ENCODE peak calls at places on chromosomes 16 and 17, in ten cellular contexts. R is upper lobe of right lung; Y is body of pancreas; O is CD8-positive, alpha-beta memory T cell; S is GM23248; U is Caco-2; I is pancreas; A is neural progenitor cell; T is breast epithelium; Z is endodermal cell. D is an unnamed sample. For H3K36me3, the result is how much of the 10 kb centered on the place peaks cover.

GRCh38 chr17:31492880-31493655 is 101.6 kb downstream of the RAB11FIP4 start:
- DNase-seq in R (peak), Y (no peak), O (peak), S (peak), U (no peak), I (peak), A (no peak), T (no peak), Z (no peak), D (no peak)

GRCh38 chr17:64573214-64573613 is 66.4 kb downstream of the CEP95 start:
- DNase-seq in R (no peak), Y (no peak), O (no peak), S (peak), U (no peak), I (no peak), A (no peak), T (no peak), Z (no peak), D (no peak)

GRCh38 chr16:23587726-23588125 is 8.4 kb downstream of the NDUFAB1 start:
- DNase-seq in R (no peak), Y (no peak), O (no peak), S (peak), U (no peak), I (no peak), A (no peak), T (no peak), Z (no peak), D (peak)

GRCh38 chr17:62916684-62917571 is 49.1 kb upstream of the TANC2 start:
- DNase-seq in R (no peak), Y (no peak), O (no peak), S (no peak), U (no peak), I (no peak), A (no peak), T (no peak), Z (peak), D (no peak)

GRCh38 chr17:16433514-16433913 is 18.1 kb downstream of the TRPV2 start:
- DNase-seq in R (no peak), Y (no peak), O (no peak), S (no peak), U (no peak), I (no peak), A (no peak), T (no peak), Z (peak), D (no peak)

GRCh38 chr16:23072769-23073549 is 76.3 kb downstream of the USP31 start:
- DNase-seq in R (no peak), Y (no peak), O (no peak), S (peak), U (no peak), I (no peak), A (peak), T (no peak), Z (no peak), D (no peak)

GRCh38 chr17:29243792-29244191 is 2.9 kb upstream of the CRYBA1 start:
- DNase-seq in R (no peak), Y (no peak), O (no peak), S (peak), U (no peak), I (no peak), A (peak), T (no peak), Z (peak), D (peak)

GRCh38 chr17:10089221-10089799 is 109.1 kb downstream of the GAS7 start:
- DNase-seq in R (no peak), Y (no peak), O (no peak), S (no peak), U (no peak), I (no peak), A (no peak), T (no peak), Z (no peak), D (no peak)

GRCh38 chr17:31857920-31858646 is 961 bp downstream of the COPRS start:
- DNase-seq in R (no peak), Y (no peak), O (no peak), S (peak), U (no peak), I (no peak), A (no peak), T (no peak), Z (peak), D (no peak)

GRCh38 chr16:85206472-85207356 is 94.4 kb upstream of the CIBAR2 start:
- DNase-seq in R (peak), Y (peak), O (no peak), S (peak), U (no peak), I (peak), A (peak), T (no peak), Z (peak), D (no peak)

GRCh38 chr16:8966781-8967436 is 3.2 kb upstream of the USP7 start:
- DNase-seq in R (no peak), Y (no peak), O (no peak), S (no peak), U (no peak), I (no peak), A (no peak), T (no peak), Z (peak), D (peak)

GRCh38 chr17:61331886-61332285 is 67.8 kb upstream of the TBX2 start:
- DNase-seq in R (no peak), Y (no peak), O (no peak), S (no peak), U (no peak), I (no peak), A (no peak), T (no peak), Z (no peak), D (no peak)

GRCh38 chr16:30942421-30942796 is 6.5 kb upstream of the ORAI3 start:
- DNase-seq in R (no peak), Y (no peak), O (no peak), S (no peak), U (no peak), I (no peak), A (no peak), T (no peak), Z (peak), D (no peak)

GRCh38 chr17:32458367-32458766 is 14.1 kb downstream of the PSMD11 start:
- DNase-seq in R (no peak), Y (no peak), O (no peak), S (no peak), U (no peak), I (no peak), A (no peak), T (no peak), Z (no peak), D (no peak)

GRCh38 chr16:54425681-54426549 is 139.3 kb upstream of the IRX3 start:
- DNase-seq in R (no peak), Y (no peak), O (no peak), S (no peak), U (no peak), I (no peak), A (no peak), T (no peak), Z (peak), D (no peak)

GRCh38 chr17:51435171-51435552 is 174.8 kb downstream of the UTP18 start:
- DNase-seq in R (no peak), Y (no peak), O (no peak), S (no peak), U (no peak), I (no peak), A (no peak), T (no peak), Z (no peak), D (no peak)

GRCh38 chr16:27483624-27484023 is 66.1 kb downstream of the GTF3C1 start:
- DNase-seq in R (no peak), Y (no peak), O (no peak), S (no peak), U (no peak), I (no peak), A (no peak), T (no peak), Z (no peak), D (no peak)

GRCh38 chr17:17109231-17109630 is 67.0 kb downstream of the MPRIP start:
- DNase-seq in R (no peak), Y (no peak), O (peak), S (no peak), U (no peak), I (no peak), A (no peak), T (no peak), Z (no peak), D (no peak)

GRCh38 chr16:19283637-19284036 is 1.9 kb upstream of the CLEC19A start:
- DNase-seq in R (no peak), Y (no peak), O (no peak), S (no peak), U (no peak), I (no peak), A (no peak), T (no peak), Z (no peak), D (peak)

GRCh38 chr16:57258226-57258909 is 13.3 kb downstream of the ARL2BP start:
- DNase-seq in R (peak), Y (peak), O (no peak), S (no peak), U (peak), I (no peak), A (no peak), T (no peak), Z (no peak), D (no peak)

GRCh38 chr16:57257455-57258070 is 12.5 kb downstream of the ARL2BP start:
- DNase-seq in R (peak), Y (peak), O (no peak), S (no peak), U (peak), I (no peak), A (no peak), T (no peak), Z (no peak), D (no peak)

GRCh38 chr16:57256601-57257395 is 11.7 kb downstream of the ARL2BP start:
- DNase-seq in R (peak), Y (peak), O (no peak), S (no peak), U (peak), I (no peak), A (no peak), T (no peak), Z (peak), D (peak)

GRCh38 chr16:57260294-57260929 is 15.4 kb downstream of the ARL2BP start:
- DNase-seq in R (peak), Y (peak), O (no peak), S (peak), U (peak), I (no peak), A (peak), T (peak), Z (peak), D (peak)

GRCh38 chr16:57258910-57259475 is 13.9 kb downstream of the ARL2BP start:
- DNase-seq in R (peak), Y (peak), O (no peak), S (no peak), U (peak), I (no peak), A (no peak), T (no peak), Z (no peak), D (no peak)
- H3K36me3 ChIP-seq in R (under half), Y (under half), O (under half), S (under half), U (under half), I (under half), A (under half), T (under half), Z (under half), D (under half)

GRCh38 chr17:3622977-3623594 is 13.0 kb downstream of the SHPK start:
- DNase-seq in R (no peak), Y (no peak), O (no peak), S (no peak), U (no peak), I (no peak), A (no peak), T (no peak), Z (no peak), D (no peak)

GRCh38 chr17:3626831-3627565 is 9.1 kb downstream of the SHPK start:
- DNase-seq in R (no peak), Y (no peak), O (no peak), S (peak), U (no peak), I (no peak), A (no peak), T (no peak), Z (no peak), D (no peak)

GRCh38 chr17:3627768-3628167 is 8.3 kb downstream of the SHPK start:
- DNase-seq in R (no peak), Y (no peak), O (no peak), S (no peak), U (no peak), I (no peak), A (no peak), T (no peak), Z (no peak), D (no peak)
- H3K36me3 ChIP-seq in R (under half), Y (under half), O (under half), S (under half), U (under half), I (under half), A (under half), T (under half), Z (half or more), D (under half)

GRCh38 chr17:81942167-81942553 is 4.9 kb downstream of the MYADML2 start:
- DNase-seq in R (no peak), Y (no peak), O (no peak), S (no peak), U (no peak), I (no peak), A (no peak), T (no peak), Z (no peak), D (no peak)
- H3K36me3 ChIP-seq in R (under half), Y (under half), O (under half), S (under half), U (under half), I (under half), A (under half), T (under half), Z (under half), D (under half)

GRCh38 chr16:68289202-68289601 is 21.5 kb downstream of the SLC7A6OS start:
- DNase-seq in R (no peak), Y (no peak), O (no peak), S (no peak), U (no peak), I (no peak), A (no peak), T (no peak), Z (no peak), D (no peak)

GRCh38 chr16:68289621-68290329 is 21.0 kb downstream of the SLC7A6OS start:
- DNase-seq in R (no peak), Y (no peak), O (no peak), S (peak), U (no peak), I (no peak), A (no peak), T (no peak), Z (peak), D (peak)

GRCh38 chr16:68290455-68290854 is 20.3 kb downstream of the SLC7A6OS start:
- DNase-seq in R (no peak), Y (no peak), O (no peak), S (no peak), U (no peak), I (no peak), A (no peak), T (no peak), Z (no peak), D (no peak)

GRCh38 chr16:68291227-68291626 is 19.5 kb downstream of the SLC7A6OS start:
- DNase-seq in R (no peak), Y (no peak), O (no peak), S (no peak), U (no peak), I (no peak), A (no peak), T (no peak), Z (no peak), D (no peak)

DNA sequence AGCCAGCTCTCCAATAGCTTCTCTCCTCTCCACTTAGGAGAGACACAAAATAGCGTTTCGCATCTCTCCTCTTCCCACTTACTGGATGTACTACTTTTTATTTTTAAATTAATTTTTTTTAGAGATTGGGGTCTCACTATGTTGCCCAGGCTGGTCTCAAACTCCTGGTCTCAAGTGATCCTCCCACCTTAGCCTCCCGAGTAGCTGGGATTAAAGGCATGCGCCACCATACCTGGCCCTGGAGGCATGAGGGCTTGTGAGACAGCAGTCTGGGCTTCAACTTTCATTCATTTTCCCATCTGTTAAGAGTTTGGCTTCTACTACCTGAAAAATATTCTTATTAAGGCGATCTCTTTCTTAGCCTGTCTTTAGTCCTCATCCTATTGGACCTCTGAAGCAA is 18.3 kb downstream of the SLC7A6OS start:
- DNase-seq in R (no peak), Y (no peak), O (no peak), S (no peak), U (no peak), I (no peak), A (no peak), T (no peak), Z (no peak), D (no peak)
- H3K36me3 ChIP-seq in R (half or more), Y (under half), O (half or more), S (under half), U (under half), I (under half), A (under half), T (under half), Z (half or more), D (under half)

GRCh38 chr17:43987131-43988021 is 17.0 kb upstream of the NAGS start:
- DNase-seq in R (no peak), Y (no peak), O (no peak), S (no peak), U (no peak), I (no peak), A (no peak), T (no peak), Z (peak), D (no peak)
- H3K36me3 ChIP-seq in R (under half), Y (under half), O (under half), S (under half), U (under half), I (under half), A (under half), T (under half), Z (under half), D (under half)

GRCh38 chr16:2178321-2179106 is 17.9 kb downstream of the CASKIN1 start:
- DNase-seq in R (no peak), Y (no peak), O (peak), S (peak), U (no peak), I (no peak), A (peak), T (no peak), Z (peak), D (peak)

GRCh38 chr16:2176047-2176446 is 20.4 kb downstream of the CASKIN1 start:
- DNase-seq in R (no peak), Y (no peak), O (no peak), S (no peak), U (no peak), I (no peak), A (no peak), T (no peak), Z (no peak), D (no peak)

GRCh38 chr16:2175454-2175853 is 19.9 kb downstream of the TRAF7 start:
- DNase-seq in R (no peak), Y (no peak), O (no peak), S (no peak), U (no peak), I (no peak), A (no peak), T (no peak), Z (no peak), D (no peak)

GRCh38 chr16:2177561-2177960 is 18.8 kb downstream of the CASKIN1 start:
- DNase-seq in R (no peak), Y (no peak), O (no peak), S (no peak), U (no peak), I (no peak), A (no peak), T (no peak), Z (no peak), D (no peak)

GRCh38 chr16:2177101-2177500 is 19.3 kb downstream of the CASKIN1 start:
- DNase-seq in R (no peak), Y (no peak), O (no peak), S (no peak), U (no peak), I (no peak), A (no peak), T (no peak), Z (no peak), D (no peak)
- H3K36me3 ChIP-seq in R (under half), Y (under half), O (under half), S (under half), U (under half), I (under half), A (under half), T (under half), Z (under half), D (under half)

DNA sequence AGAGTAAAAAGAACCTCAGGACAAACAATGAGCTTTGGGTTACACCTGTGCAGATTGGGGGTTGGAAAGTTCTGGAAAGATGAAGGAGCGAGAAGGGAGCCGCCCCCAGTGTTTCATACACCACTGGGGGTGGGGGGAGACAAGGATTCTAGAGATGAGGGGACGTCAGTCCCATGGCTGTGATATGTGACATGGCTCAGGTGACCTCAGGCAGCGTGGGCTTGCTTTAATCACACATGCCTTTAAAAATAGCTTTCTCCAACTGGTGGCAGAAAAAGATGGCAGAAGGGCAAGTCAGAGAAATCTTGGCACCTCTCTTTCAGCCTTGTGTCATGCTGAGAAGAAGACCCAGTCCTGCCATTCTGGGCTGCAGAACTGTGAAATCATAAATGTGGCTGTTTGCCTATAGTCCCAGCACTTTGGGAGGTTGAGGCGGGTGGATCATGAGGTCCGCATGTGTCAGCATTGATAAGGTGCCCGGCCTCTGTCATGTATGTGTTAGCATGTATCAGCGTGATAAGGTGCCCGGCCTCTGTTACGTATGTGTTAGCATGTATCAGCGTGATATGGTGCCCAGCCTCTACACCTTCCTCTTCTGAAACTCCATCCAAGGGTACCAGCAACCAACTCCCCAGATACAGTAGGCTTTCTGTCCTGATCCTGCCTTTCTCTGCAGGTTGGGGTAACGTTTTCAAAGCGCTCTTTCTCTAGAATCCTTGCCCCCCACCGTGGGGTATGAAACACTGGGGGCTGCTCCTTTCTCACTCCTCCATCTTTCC is 25.0 kb downstream of the WIPI1 start:
- DNase-seq in R (no peak), Y (no peak), O (no peak), S (no peak), U (no peak), I (no peak), A (no peak), T (no peak), Z (no peak), D (no peak)
- H3K36me3 ChIP-seq in R (half or more), Y (under half), O (under half), S (half or more), U (under half), I (under half), A (under half), T (under half), Z (under half), D (under half)

GRCh38 chr17:7589204-7589868 is 558 bp downstream of the SOX15 start:
- DNase-seq in R (peak), Y (peak), O (peak), S (peak), U (no peak), I (peak), A (peak), T (peak), Z (peak), D (peak)
- H3K36me3 ChIP-seq in R (under half), Y (under half), O (under half), S (under half), U (under half), I (under half), A (under half), T (under half), Z (half or more), D (under half)